ENCODE peak calls at places on chromosomes 11 and 22, in four cellular contexts. D is A549, U is heart left ventricle, Z is transverse colon. V is an unnamed sample.

GRCh38 chr11:43986881-43987280 is 44.4 kb downstream of the C11orf96 start:
- DNase-seq in D (no peak), U (no peak), Z (no peak), V (no peak)

GRCh38 chr11:86548278-86548917 is 124.0 kb downstream of the ME3 start:
- DNase-seq in D (no peak), U (no peak), Z (no peak), V (no peak)

GRCh38 chr22:17198188-17199130 is 20.8 kb downstream of the ADA2 start:
- DNase-seq in D (no peak), U (peak; percentile 85), Z (no peak), V (no peak)

GRCh38 chr11:96361778-96362177 is 18.8 kb upstream of the MAML2 start:
- DNase-seq in D (no peak), U (no peak), Z (no peak), V (no peak)

GRCh38 chr11:105489431-105489830 is 120.4 kb upstream of the GRIA4 start:
- DNase-seq in D (no peak), U (no peak), Z (no peak), V (no peak)

GRCh38 chr22:22877523-22878210 is 9.9 kb upstream of the IGLL5 start:
- DNase-seq in D (peak; percentile 61), U (no peak), Z (peak; percentile 76), V (peak; percentile 60)

GRCh38 chr11:16891964-16892363 is 122.2 kb downstream of the PLEKHA7 start:
- DNase-seq in D (no peak), U (no peak), Z (no peak), V (no peak)

GRCh38 chr11:117885777-117886176 is 9.3 kb upstream of the FXYD6 start:
- DNase-seq in D (no peak), U (peak; percentile 86), Z (peak; percentile 49), V (peak; percentile 52)

GRCh38 chr11:2383823-2384722 is 7.0 kb downstream of the CD81 start:
- DNase-seq in D (no peak), U (peak; percentile 43), Z (peak; percentile 66), V (no peak)

GRCh38 chr11:25065711-25066110 is 568.9 kb downstream of the LUZP2 start:
- DNase-seq in D (peak; percentile 29), U (no peak), Z (no peak), V (no peak)

GRCh38 chr11:113201055-113201818 is 113.1 kb upstream of the TTC12 start:
- DNase-seq in D (no peak), U (no peak), Z (no peak), V (no peak)

GRCh38 chr11:77083553-77084245 is 16.9 kb downstream of the CAPN5 start:
- DNase-seq in D (no peak), U (peak; percentile 20), Z (peak; percentile 7), V (peak; percentile 8)

GRCh38 chr22:20983081-20983745 is 1.1 kb downstream of the LZTR1 start:
- DNase-seq in D (no peak), U (no peak), Z (no peak), V (no peak)

GRCh38 chr11:128052912-128053641 is 534.3 kb downstream of the ETS1 start:
- DNase-seq in D (no peak), U (no peak), Z (no peak), V (no peak)

GRCh38 chr22:44153705-44154104 is 27.0 kb upstream of the PARVG start:
- DNase-seq in D (no peak), U (no peak), Z (no peak), V (no peak)

GRCh38 chr11:10807629-10808552 is 835 bp downstream of the EIF4G2 start:
- DNase-seq in D (peak; percentile 45), U (peak; percentile 87), Z (peak; percentile 61), V (peak; percentile 52)

GRCh38 chr11:76686261-76687079 is 15.9 kb upstream of the LRRC32 start:
- DNase-seq in D (no peak), U (no peak), Z (no peak), V (no peak)

GRCh38 chr11:115590254-115590653 is 86.0 kb upstream of the CADM1 start:
- DNase-seq in D (no peak), U (peak; percentile 44), Z (no peak), V (peak; percentile 9)

GRCh38 chr22:37176464-37177061 is 11.5 kb downstream of the C1QTNF6 start:
- DNase-seq in D (no peak), U (peak; percentile 81), Z (peak; percentile 52), V (no peak)

GRCh38 chr11:123020968-123021367 is 39.3 kb upstream of the BSX start:
- DNase-seq in D (peak; percentile 54), U (no peak), Z (peak; percentile 10), V (peak; percentile 9)

GRCh38 chr11:113805640-113806039 is 26.0 kb downstream of the CLDN25 start:
- DNase-seq in D (no peak), U (no peak), Z (no peak), V (no peak)

GRCh38 chr11:23021287-23021863 is 161.1 kb upstream of the CCDC179 start:
- DNase-seq in D (peak; percentile 12), U (no peak), Z (peak; percentile 11), V (peak; percentile 35)

DNA sequence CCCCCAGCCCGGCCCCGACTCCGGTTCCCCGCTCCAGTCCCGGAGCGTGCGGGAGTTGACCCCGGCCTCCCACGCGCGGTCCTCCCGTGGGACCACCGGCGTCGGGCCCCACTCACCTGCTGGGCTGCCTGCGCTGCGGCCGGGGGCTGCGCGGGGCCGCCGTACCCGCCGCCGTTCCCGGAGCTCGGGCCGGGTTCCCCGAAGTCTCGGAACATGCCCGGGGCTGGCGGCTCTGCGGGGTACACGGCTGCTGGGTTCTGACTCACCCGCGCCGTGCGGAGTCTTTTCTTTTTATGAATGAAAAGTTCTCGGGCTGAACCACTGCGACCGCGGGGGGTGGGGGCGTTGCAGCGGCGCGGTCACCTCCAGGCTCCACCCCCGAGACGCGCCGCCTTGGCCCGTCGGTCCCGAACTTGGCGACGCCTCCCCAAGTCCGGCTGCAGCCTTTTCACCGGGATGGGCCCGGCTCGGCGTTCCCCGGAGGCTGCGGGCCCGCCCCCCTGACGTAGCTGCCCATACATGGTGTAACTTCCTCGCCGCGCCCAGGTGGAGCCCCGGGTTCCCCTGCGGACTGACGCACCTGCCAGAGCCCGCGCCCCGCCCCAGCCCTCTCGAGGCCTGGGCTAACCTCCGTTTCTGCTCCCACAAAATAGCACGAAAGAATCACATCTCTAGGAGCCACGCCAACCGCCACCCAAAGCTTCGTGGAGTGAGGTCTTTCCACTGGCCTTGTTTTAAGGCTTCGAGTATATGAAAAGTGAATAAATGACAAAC is at the start of gene FOSL1:
- DNase-seq in D (peak; percentile 99), U (peak; percentile 93), Z (peak; percentile 97), V (peak; percentile 86)
- TF ChIP-seq POLR2A in D (peak; percentile 78), U (peak; percentile 71), Z (peak; percentile 58), V (peak; percentile 71)

GRCh38 chr11:126346586-126346940 is 8.9 kb upstream of the ST3GAL4 start:
- DNase-seq in D (no peak), U (no peak), Z (no peak), V (no peak)
- TF ChIP-seq POLR2A in D (no peak), U (peak; percentile 1), Z (no peak), V (no peak)

GRCh38 chr22:45893516-45893915 is 83.4 kb downstream of the WNT7B start:
- DNase-seq in D (no peak), U (no peak), Z (no peak), V (no peak)

GRCh38 chr22:45895436-45896152 is 81.4 kb downstream of the WNT7B start:
- DNase-seq in D (no peak), U (peak; percentile 9), Z (no peak), V (no peak)

GRCh38 chr22:45897736-45898135 is 79.2 kb downstream of the WNT7B start:
- DNase-seq in D (no peak), U (peak; percentile 10), Z (no peak), V (no peak)

GRCh38 chr22:45896153-45896951 is 80.6 kb downstream of the WNT7B start:
- DNase-seq in D (no peak), U (peak; percentile 20), Z (no peak), V (peak; percentile 46)

DNA sequence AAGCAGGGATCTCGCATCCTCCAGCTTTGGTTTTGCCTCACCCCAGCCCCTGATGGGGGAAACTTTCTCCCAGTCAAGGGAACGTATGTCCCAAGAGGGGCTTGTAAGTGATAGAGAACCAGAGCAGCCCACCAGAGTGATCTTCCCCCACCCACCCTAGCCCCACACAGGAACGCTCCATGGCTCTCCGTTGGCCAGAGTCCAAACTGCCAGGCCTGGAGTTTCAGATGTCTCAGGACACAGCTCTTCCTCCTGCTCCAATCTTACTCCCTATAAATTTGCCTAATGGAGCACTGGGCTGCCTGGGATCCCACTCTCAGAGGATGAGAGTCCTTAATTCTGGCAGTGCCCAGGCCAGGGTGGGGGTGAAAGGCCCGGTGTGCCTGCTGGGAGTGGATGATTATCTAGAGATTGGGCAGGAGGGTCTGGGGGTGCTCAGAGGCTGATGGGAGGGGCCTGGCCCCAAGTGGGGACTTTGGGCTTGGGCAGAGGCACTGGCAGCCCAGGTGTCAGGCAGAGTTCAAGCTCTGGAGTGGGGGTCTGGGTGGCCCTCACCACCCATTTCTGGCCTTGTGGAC is 79.9 kb downstream of the WNT7B start:
- DNase-seq in D (no peak), U (peak; percentile 12), Z (no peak), V (no peak)
- TF ChIP-seq POLR2A in D (no peak), U (no peak), Z (no peak), V (no peak)

DNA sequence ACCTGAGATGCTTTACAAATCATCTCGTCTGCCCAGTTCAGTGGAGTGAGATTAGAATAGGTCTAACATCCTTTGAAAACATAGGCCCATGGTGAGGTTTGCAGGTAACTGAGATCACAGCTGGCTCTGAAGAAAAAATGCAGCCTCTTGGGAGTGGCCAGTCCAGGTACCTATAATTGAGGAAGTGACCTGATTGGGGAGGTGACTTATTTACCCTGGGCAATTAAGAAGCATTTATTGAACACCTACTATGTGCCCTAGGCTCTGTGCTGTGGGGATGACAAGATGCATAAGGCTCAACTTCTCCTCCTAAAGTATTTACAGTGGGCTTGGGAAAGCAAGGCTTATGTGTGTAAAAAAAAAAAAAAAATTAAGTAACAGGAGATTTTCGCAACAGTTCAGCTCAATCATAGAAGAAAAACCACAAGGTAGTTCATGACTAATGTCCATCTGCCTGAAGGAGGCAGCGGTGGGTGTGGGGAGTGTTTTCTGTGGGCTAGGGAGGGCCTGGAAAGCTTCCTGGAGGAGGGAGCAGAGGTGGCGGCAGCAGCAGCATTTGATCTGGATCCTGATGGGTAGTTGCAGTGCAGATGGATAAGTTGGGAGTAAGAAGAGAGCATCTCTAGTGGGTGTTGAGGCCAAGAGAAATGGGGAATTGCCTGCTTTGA is 16.1 kb downstream of the MICAL2 start:
- DNase-seq in D (no peak), U (no peak), Z (no peak), V (no peak)
- TF ChIP-seq POLR2A in D (no peak), U (no peak), Z (no peak), V (no peak)

V was measured in body of pancreas.